ENCODE peak calls at places on chromosomes 7 and 10, in five cellular contexts. D is A549, Y is GM12878, C is HCT116, N is H1. S is an unnamed sample.

GRCh38 chr7:70830426-70830825 is 301.5 kb upstream of the GALNT17 start:
- DNase-seq in N (no peak), Y (no peak), C (no peak), D (no peak), S (no peak)

GRCh38 chr10:17022898-17023297 is 106.7 kb downstream of the CUBN start:
- DNase-seq in D (no peak), C (no peak), N (no peak), Y (no peak), S (no peak)

GRCh38 chr7:41219276-41219675 is 483.6 kb downstream of the INHBA start:
- DNase-seq in D (no peak), C (no peak), Y (no peak), N (no peak), S (no peak)

GRCh38 chr10:96690755-96691730 is 29.3 kb downstream of the PIK3AP1 start:
- DNase-seq in C (no peak), N (no peak), D (no peak), Y (no peak), S (peak; percentile 37)

GRCh38 chr10:72162978-72163377 is 52.8 kb upstream of the ANAPC16 start:
- DNase-seq in Y (peak; percentile 88), N (no peak), D (no peak), C (no peak), S (peak; percentile 58)

GRCh38 chr7:1290262-1291039 is 57.8 kb downstream of the UNCX start:
- DNase-seq in Y (no peak), C (no peak), D (no peak), N (no peak), S (peak; percentile 50)

GRCh38 chr7:24820730-24821044 is 63.4 kb upstream of the GSDME start:
- DNase-seq in C (no peak), Y (no peak), N (no peak), D (peak; percentile 79), S (peak; percentile 81)

GRCh38 chr7:85529831-85530230 is 343.0 kb upstream of the SEMA3D start:
- DNase-seq in C (no peak), Y (no peak), D (no peak), N (no peak), S (no peak)

GRCh38 chr7:106626376-106627293 is 34.3 kb downstream of the CCDC71L start:
- DNase-seq in C (peak; percentile 62), D (no peak), Y (no peak), N (no peak), S (no peak)

GRCh38 chr10:22656056-22656455 is 58.3 kb downstream of the PIP4K2A start:
- DNase-seq in D (no peak), C (no peak), Y (no peak), N (no peak), S (no peak)

GRCh38 chr10:21507066-21507669 is 18.3 kb downstream of the SKIDA1 start:
- DNase-seq in N (no peak), C (no peak), D (no peak), Y (no peak), S (no peak)

GRCh38 chr7:50266893-50267386 is 37.6 kb upstream of the IKZF1 start:
- DNase-seq in C (no peak), N (no peak), D (no peak), Y (peak; percentile 84), S (peak; percentile 99)

GRCh38 chr10:77604941-77605351 is 32.7 kb downstream of the KCNMA1 start:
- DNase-seq in C (no peak), Y (no peak), N (no peak), D (no peak), S (no peak)

GRCh38 chr10:82308641-82309040 is 433.6 kb downstream of the NRG3 start:
- DNase-seq in D (no peak), Y (no peak), C (no peak), N (no peak), S (no peak)

GRCh38 chr10:95360122-95360715 is 69.4 kb upstream of the PDLIM1 start:
- DNase-seq in D (no peak), N (no peak), Y (no peak), C (no peak), S (peak; percentile 33)

GRCh38 chr7:18727094-18727870 is 231.7 kb downstream of the HDAC9 start:
- DNase-seq in N (no peak), D (no peak), C (no peak), Y (no peak), S (no peak)

GRCh38 chr10:71337219-71337625 is 18.2 kb downstream of the SLC29A3 start:
- DNase-seq in D (no peak), Y (no peak), N (no peak), C (no peak), S (no peak)

GRCh38 chr7:40716052-40716451 is 581.2 kb downstream of the SUGCT start:
- DNase-seq in C (no peak), D (no peak), Y (no peak), N (no peak), S (no peak)

GRCh38 chr7:17532861-17533404 is 234.5 kb downstream of the AHR start:
- DNase-seq in C (peak; percentile 59), N (no peak), D (peak; percentile 18), Y (no peak), S (peak; percentile 50)

GRCh38 chr7:468681-469590 is 50.7 kb downstream of the PDGFA start:
- DNase-seq in N (no peak), C (no peak), Y (no peak), D (no peak), S (peak; percentile 89)

GRCh38 chr7:128879939-128880746 is 17.5 kb downstream of the ATP6V1F start:
- DNase-seq in Y (no peak), N (no peak), C (no peak), D (peak; percentile 96), S (peak; percentile 71)

GRCh38 chr10:97498841-97499560 is at the start of gene UBTD1:
- DNase-seq in D (peak; percentile 27), Y (no peak), N (no peak), C (no peak), S (peak; percentile 79)

GRCh38 chr7:143362126-143362961 is at the start of gene FAM131B:
- DNase-seq in N (no peak), Y (no peak), D (no peak), C (no peak), S (peak; percentile 54)

GRCh38 chr7:123004931-123005330 is 9.4 kb upstream of the TAS2R16 start:
- DNase-seq in Y (no peak), C (no peak), D (no peak), N (no peak), S (no peak)

GRCh38 chr7:75738975-75739795 is 444 bp upstream of the HIP1 start:
- DNase-seq in C (peak; percentile 95), D (peak; percentile 95), N (peak; percentile 92), Y (peak; percentile 79), S (peak; percentile 100)
- TF ChIP-seq POLR2A in C (no peak), D (peak; percentile 62), N (no peak), Y (peak; percentile 54), S (peak; percentile 51)

DNA sequence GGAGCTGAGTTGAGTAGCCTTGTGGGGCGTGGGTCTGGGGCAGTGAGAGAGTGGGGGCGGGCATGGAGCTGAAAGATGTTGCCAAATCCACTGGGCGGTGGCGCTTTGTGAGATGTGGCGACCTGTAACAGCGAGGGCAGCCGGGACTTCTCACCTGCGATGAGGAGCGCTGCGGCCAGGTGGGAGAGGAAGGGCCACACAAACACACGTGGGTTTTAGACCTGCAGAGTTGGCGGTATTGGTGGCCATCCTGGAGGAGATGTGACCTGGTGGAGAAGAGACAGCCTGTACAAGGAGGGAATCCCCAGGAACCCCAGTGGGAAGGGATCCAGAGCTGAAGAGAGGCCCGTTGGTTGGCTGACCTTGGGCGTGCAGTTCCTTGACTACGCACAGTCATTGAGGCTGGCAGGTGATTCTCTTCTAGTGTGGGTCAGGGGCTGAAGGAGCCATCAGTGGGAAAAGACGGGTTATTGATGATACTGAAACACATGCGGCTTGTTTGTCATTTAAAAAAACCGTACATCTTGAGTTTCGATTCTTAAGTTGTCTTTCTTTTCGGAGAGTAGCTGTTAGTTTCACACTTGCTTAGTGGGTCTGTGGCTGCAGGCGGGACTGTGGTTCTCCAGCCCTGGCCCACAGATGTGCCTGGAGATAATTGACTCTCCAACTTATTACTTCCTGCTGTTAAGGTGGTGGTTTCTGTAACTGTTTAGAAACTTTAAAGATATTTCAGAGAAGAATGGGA is 2.4 kb downstream of the CHST12 start:
- DNase-seq in D (no peak), C (no peak), Y (peak; percentile 89), N (no peak), S (peak; percentile 87)
- TF ChIP-seq MAX in D (no peak), C (no peak), Y (peak; percentile 54), N (no peak), S (peak; percentile 76)

GRCh38 chr7:22632674-22633073 is 94.3 kb upstream of the IL6 start:
- DNase-seq in C (no peak), N (no peak), Y (no peak), D (no peak), S (no peak)

GRCh38 chr7:22633286-22633953 is 93.6 kb upstream of the IL6 start:
- DNase-seq in C (no peak), N (no peak), Y (no peak), D (no peak), S (no peak)

GRCh38 chr7:22635349-22635748 is 91.7 kb upstream of the IL6 start:
- DNase-seq in D (no peak), N (no peak), Y (no peak), C (no peak), S (no peak)

GRCh38 chr7:22631730-22632129 is 95.3 kb upstream of the IL6 start:
- DNase-seq in D (no peak), C (no peak), Y (no peak), N (no peak), S (no peak)

GRCh38 chr7:22633954-22634474 is 93.0 kb upstream of the IL6 start:
- DNase-seq in C (no peak), N (no peak), D (no peak), Y (no peak), S (no peak)
- TF ChIP-seq POLR2A in C (no peak), N (no peak), D (no peak), Y (no peak), S (no peak)

GRCh38 chr7:127653396-127653795 is 1.4 kb downstream of the SND1 start:
- DNase-seq in Y (no peak), N (no peak), D (no peak), C (no peak), S (no peak)

GRCh38 chr7:127657500-127657899 is 5.5 kb downstream of the SND1 start:
- DNase-seq in Y (no peak), C (no peak), D (no peak), N (no peak), S (no peak)

GRCh38 chr7:127652333-127653248 is 597 bp downstream of the SND1 start:
- DNase-seq in N (no peak), Y (no peak), D (peak; percentile 17), C (no peak), S (peak; percentile 38)

GRCh38 chr7:127655720-127656119 is 3.7 kb downstream of the SND1 start:
- DNase-seq in D (no peak), Y (no peak), C (no peak), N (no peak), S (no peak)

GRCh38 chr7:127654404-127655392 is 2.7 kb downstream of the SND1 start:
- DNase-seq in Y (no peak), N (no peak), C (no peak), D (no peak), S (peak; percentile 52)
- TF ChIP-seq MAX in Y (no peak), N (no peak), C (no peak), D (no peak), S (no peak)

GRCh38 chr7:119896386-119896785 is 376.6 kb upstream of the KCND2 start:
- DNase-seq in N (no peak), D (no peak), Y (no peak), C (no peak), S (no peak)
- TF ChIP-seq POLR2A in N (no peak), D (no peak), Y (no peak), C (no peak), S (no peak)